ENCODE peak calls at places on chromosomes 13 and 19, in five cellular contexts. One of them, this sample, is unnamed.

GRCh38 chr19:33275559-33275932 is 26.8 kb downstream of the CEBPA start:
- DNase-seq in stomach: no peak
- DNase-seq in BJ: no peak
- DNase-seq in AG04450: no peak
- DNase-seq in esophagus squamous epithelium: no peak
- DNase-seq in this sample: no peak

GRCh38 chr13:45511310-45512147 is 46.8 kb downstream of the COG3 start:
- DNase-seq in stomach: no peak
- DNase-seq in BJ: peak
- DNase-seq in AG04450: peak
- DNase-seq in esophagus squamous epithelium: no peak
- DNase-seq in this sample: peak

GRCh38 chr13:103287659-103288058 is 221.4 kb upstream of the SLC10A2 start:
- DNase-seq in stomach: no peak
- DNase-seq in BJ: no peak
- DNase-seq in AG04450: no peak
- DNase-seq in esophagus squamous epithelium: no peak
- DNase-seq in this sample: peak

GRCh38 chr13:95099541-95099940 is 201.7 kb downstream of the ABCC4 start:
- DNase-seq in stomach: peak
- DNase-seq in BJ: no peak
- DNase-seq in AG04450: no peak
- DNase-seq in esophagus squamous epithelium: no peak
- DNase-seq in this sample: no peak

GRCh38 chr13:92143766-92144165 is 745.3 kb downstream of the GPC5 start:
- DNase-seq in stomach: no peak
- DNase-seq in BJ: no peak
- DNase-seq in AG04450: no peak
- DNase-seq in esophagus squamous epithelium: no peak
- DNase-seq in this sample: no peak

GRCh38 chr19:11377237-11377636 is 2.8 kb downstream of the SWSAP1 start:
- DNase-seq in stomach: no peak
- DNase-seq in BJ: peak
- DNase-seq in AG04450: peak
- DNase-seq in esophagus squamous epithelium: no peak
- DNase-seq in this sample: peak

GRCh38 chr19:30229524-30230174 is 142.5 kb upstream of the ZNF536 start:
- DNase-seq in stomach: no peak
- DNase-seq in BJ: no peak
- DNase-seq in AG04450: no peak
- DNase-seq in esophagus squamous epithelium: no peak
- DNase-seq in this sample: no peak

GRCh38 chr13:20702945-20703784 is at the start of gene IL17D:
- DNase-seq in stomach: no peak
- DNase-seq in BJ: no peak
- DNase-seq in AG04450: no peak
- DNase-seq in esophagus squamous epithelium: no peak
- DNase-seq in this sample: no peak

GRCh38 chr13:32600891-32601290 is 14.6 kb downstream of the PDS5B start:
- DNase-seq in stomach: no peak
- DNase-seq in BJ: no peak
- DNase-seq in AG04450: no peak
- DNase-seq in esophagus squamous epithelium: no peak
- DNase-seq in this sample: no peak

GRCh38 chr19:33350538-33351309 is 22.8 kb upstream of the CEBPG start:
- DNase-seq in stomach: no peak
- DNase-seq in BJ: no peak
- DNase-seq in AG04450: no peak
- DNase-seq in esophagus squamous epithelium: no peak
- DNase-seq in this sample: peak

GRCh38 chr13:45325806-45326205 is 15.2 kb downstream of the TPT1 start:
- DNase-seq in stomach: no peak
- DNase-seq in BJ: peak
- DNase-seq in AG04450: peak
- DNase-seq in esophagus squamous epithelium: no peak
- DNase-seq in this sample: no peak

GRCh38 chr19:3095375-3096191 is 1.4 kb downstream of the GNA11 start:
- DNase-seq in stomach: no peak
- DNase-seq in BJ: no peak
- DNase-seq in AG04450: no peak
- DNase-seq in esophagus squamous epithelium: no peak
- DNase-seq in this sample: no peak

GRCh38 chr13:34207872-34208271 is 389.9 kb downstream of the RFC3 start:
- DNase-seq in stomach: no peak
- DNase-seq in BJ: peak
- DNase-seq in AG04450: no peak
- DNase-seq in esophagus squamous epithelium: no peak
- DNase-seq in this sample: no peak

GRCh38 chr13:109779876-109780516 is 6.4 kb downstream of the IRS2 start:
- DNase-seq in stomach: no peak
- DNase-seq in BJ: no peak
- DNase-seq in AG04450: no peak
- DNase-seq in esophagus squamous epithelium: no peak
- DNase-seq in this sample: no peak

GRCh38 chr19:2820112-2820702 is 539 bp downstream of the ZNF554 start:
- DNase-seq in stomach: no peak
- DNase-seq in BJ: no peak
- DNase-seq in AG04450: no peak
- DNase-seq in esophagus squamous epithelium: no peak
- DNase-seq in this sample: no peak

GRCh38 chr13:98480915-98481510 is 95.9 kb downstream of the STK24 start:
- DNase-seq in stomach: no peak
- DNase-seq in BJ: no peak
- DNase-seq in AG04450: no peak
- DNase-seq in esophagus squamous epithelium: no peak
- DNase-seq in this sample: no peak

GRCh38 chr13:70835349-70835748 is 727.1 kb upstream of the KLHL1 start:
- DNase-seq in stomach: no peak
- DNase-seq in BJ: no peak
- DNase-seq in AG04450: no peak
- DNase-seq in esophagus squamous epithelium: no peak
- DNase-seq in this sample: no peak

GRCh38 chr19:8041553-8041952 is 11.0 kb upstream of the CCL25 start:
- DNase-seq in stomach: no peak
- DNase-seq in BJ: no peak
- DNase-seq in AG04450: no peak
- DNase-seq in esophagus squamous epithelium: no peak
- DNase-seq in this sample: no peak

GRCh38 chr13:30659980-30660379 is 42.3 kb downstream of the USPL1 start:
- DNase-seq in stomach: no peak
- DNase-seq in BJ: no peak
- DNase-seq in AG04450: no peak
- DNase-seq in esophagus squamous epithelium: no peak
- DNase-seq in this sample: no peak

GRCh38 chr13:71677114-71677513 is 189.9 kb downstream of the DACH1 start:
- DNase-seq in stomach: no peak
- DNase-seq in BJ: no peak
- DNase-seq in AG04450: no peak
- DNase-seq in esophagus squamous epithelium: no peak
- DNase-seq in this sample: no peak

GRCh38 chr13:38875186-38875875 is 115.3 kb downstream of the STOML3 start:
- DNase-seq in stomach: no peak
- DNase-seq in BJ: no peak
- DNase-seq in AG04450: no peak
- DNase-seq in esophagus squamous epithelium: no peak
- DNase-seq in this sample: no peak

GRCh38 chr19:38634757-38635482 is 12.5 kb upstream of the ACTN4 start:
- DNase-seq in stomach: peak
- DNase-seq in BJ: no peak
- DNase-seq in AG04450: peak
- DNase-seq in esophagus squamous epithelium: no peak
- DNase-seq in this sample: no peak

GRCh38 chr13:70723732-70724131 is 615.5 kb upstream of the KLHL1 start:
- DNase-seq in stomach: no peak
- DNase-seq in BJ: no peak
- DNase-seq in AG04450: no peak
- DNase-seq in esophagus squamous epithelium: no peak
- DNase-seq in this sample: peak

GRCh38 chr19:18995804-18996241 is 37.5 kb downstream of the SUGP2 start:
- DNase-seq in stomach: peak
- DNase-seq in BJ: peak
- DNase-seq in AG04450: peak
- DNase-seq in esophagus squamous epithelium: no peak
- DNase-seq in this sample: peak
- TF ChIP-seq CTCF in stomach: no peak
- TF ChIP-seq CTCF in BJ: peak
- TF ChIP-seq CTCF in AG04450: peak
- TF ChIP-seq CTCF in esophagus squamous epithelium: no peak
- TF ChIP-seq CTCF in this sample: peak

DNA sequence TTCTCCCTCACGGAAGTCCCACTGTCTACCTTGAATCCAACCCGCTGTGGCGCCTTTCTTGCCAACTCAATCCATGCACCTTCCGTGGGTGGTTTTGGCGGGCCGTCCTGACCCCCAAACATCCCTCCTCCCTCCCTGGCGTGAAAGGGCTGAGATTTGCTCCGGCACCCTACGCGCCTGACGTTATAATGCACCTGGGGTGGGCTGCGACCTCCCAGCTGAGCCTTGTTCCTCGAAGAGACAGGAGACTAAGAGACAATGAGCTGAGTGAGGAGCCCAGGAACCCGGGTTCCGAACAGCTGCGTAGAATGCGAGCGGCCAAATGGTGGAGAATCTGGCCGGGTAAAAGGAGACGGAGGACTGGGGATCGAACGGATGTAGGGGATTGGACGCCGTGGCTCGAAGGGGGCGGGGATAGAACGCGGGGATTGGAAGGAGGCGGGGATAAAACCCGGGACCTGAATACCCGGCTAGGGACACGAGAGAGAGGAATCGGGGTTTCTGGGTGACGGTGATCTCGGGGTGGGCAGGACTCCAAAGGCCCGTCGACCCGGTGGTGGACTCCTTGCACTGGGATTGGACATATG is at the start of gene CPT1C:
- DNase-seq in stomach: peak
- DNase-seq in BJ: no peak
- DNase-seq in AG04450: peak
- DNase-seq in esophagus squamous epithelium: no peak
- DNase-seq in this sample: peak
- H3K4me3 ChIP-seq in stomach: peak
- H3K4me3 ChIP-seq in BJ: peak
- H3K4me3 ChIP-seq in AG04450: peak
- H3K4me3 ChIP-seq in esophagus squamous epithelium: peak
- H3K4me3 ChIP-seq in this sample: peak

GRCh38 chr19:47067215-47067847 is 18.9 kb upstream of the TMEM160 start:
- DNase-seq in stomach: no peak
- DNase-seq in BJ: no peak
- DNase-seq in AG04450: no peak
- DNase-seq in esophagus squamous epithelium: no peak
- DNase-seq in this sample: no peak

GRCh38 chr19:47066376-47067214 is 18.2 kb upstream of the TMEM160 start:
- DNase-seq in stomach: no peak
- DNase-seq in BJ: no peak
- DNase-seq in AG04450: no peak
- DNase-seq in esophagus squamous epithelium: no peak
- DNase-seq in this sample: no peak

GRCh38 chr19:47068876-47069406 is 20.5 kb upstream of the TMEM160 start:
- DNase-seq in stomach: no peak
- DNase-seq in BJ: no peak
- DNase-seq in AG04450: no peak
- DNase-seq in esophagus squamous epithelium: no peak
- DNase-seq in this sample: no peak

GRCh38 chr19:47069795-47070194 is 21.4 kb upstream of the TMEM160 start:
- DNase-seq in stomach: no peak
- DNase-seq in BJ: no peak
- DNase-seq in AG04450: no peak
- DNase-seq in esophagus squamous epithelium: no peak
- DNase-seq in this sample: no peak

DNA sequence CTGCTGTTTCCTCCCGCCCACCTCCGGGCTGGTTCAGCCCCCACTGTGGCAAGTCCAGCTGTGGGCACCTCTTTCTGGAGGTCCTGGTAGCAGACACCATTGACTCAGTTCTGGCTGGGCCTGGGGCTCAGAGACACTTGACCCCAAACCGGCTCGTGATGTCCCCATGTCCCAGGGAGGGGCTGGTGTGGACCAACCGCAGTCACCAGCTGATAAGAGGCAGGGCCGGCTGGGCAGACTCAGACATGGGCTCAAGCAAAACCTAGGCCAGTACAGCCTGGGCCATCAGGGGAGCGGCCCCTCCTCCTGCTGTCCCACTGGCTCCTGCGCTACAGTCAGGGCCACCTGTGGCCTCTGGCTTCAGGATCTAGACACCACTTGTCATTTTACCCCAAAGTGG is 19.8 kb upstream of the TMEM160 start:
- DNase-seq in stomach: no peak
- DNase-seq in BJ: no peak
- DNase-seq in AG04450: no peak
- DNase-seq in esophagus squamous epithelium: no peak
- DNase-seq in this sample: no peak
- TF ChIP-seq CTCF in stomach: no peak
- TF ChIP-seq CTCF in BJ: no peak
- TF ChIP-seq CTCF in AG04450: no peak
- TF ChIP-seq CTCF in esophagus squamous epithelium: no peak
- TF ChIP-seq CTCF in this sample: no peak

DNA sequence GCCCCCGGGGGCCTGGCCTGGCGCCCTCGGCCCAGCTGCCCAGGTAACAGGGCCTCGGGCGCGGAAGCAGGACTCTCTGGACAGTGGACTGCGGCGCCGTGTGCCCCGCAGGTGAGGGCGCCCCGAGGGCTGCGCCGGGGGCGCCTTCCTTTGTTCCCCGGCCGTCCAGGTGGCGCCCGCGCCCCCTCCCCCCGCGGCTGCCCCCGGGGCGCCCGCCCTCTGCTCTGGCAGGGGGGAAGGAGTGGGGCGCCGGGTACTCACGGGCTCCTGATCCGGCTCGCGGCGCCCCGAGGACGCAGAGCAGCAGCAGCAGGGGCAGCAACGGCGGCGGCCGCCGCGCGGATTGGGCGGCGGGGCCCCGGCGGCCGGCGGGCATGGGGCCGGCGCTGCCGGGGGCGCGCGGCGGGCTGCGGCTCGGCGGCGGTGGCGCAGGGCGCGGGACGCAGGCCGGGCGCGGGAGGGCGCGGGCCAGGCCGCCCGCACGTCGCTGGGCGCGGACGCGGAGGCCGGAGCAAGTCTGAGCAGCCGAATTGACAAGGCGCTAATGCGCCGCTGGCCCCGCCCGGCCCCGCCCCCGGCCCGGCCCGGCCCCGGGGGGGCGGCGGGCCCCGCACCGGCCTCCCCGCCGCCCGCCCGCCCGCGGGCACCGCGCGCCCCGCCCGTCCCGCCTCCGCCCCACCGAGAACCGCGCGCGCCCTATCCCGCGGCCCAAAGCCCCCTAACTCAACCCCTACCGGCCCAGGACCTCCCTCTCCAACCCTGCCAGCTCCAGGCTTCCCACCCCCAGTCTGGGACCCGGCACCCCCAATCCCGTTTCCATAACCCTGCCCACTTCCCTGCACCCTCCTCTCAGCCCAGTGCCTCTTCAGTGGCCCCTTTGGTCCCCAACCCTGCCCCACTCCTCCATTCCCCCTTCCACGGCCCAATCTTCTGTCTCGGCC is at the start of gene CRLF1:
- DNase-seq in stomach: no peak
- DNase-seq in BJ: no peak
- DNase-seq in AG04450: no peak
- DNase-seq in esophagus squamous epithelium: no peak
- DNase-seq in this sample: no peak
- H3K4me3 ChIP-seq in stomach: peak
- H3K4me3 ChIP-seq in BJ: peak
- H3K4me3 ChIP-seq in AG04450: peak
- H3K4me3 ChIP-seq in esophagus squamous epithelium: peak
- H3K4me3 ChIP-seq in this sample: no peak